ENCODE peak calls at places on chromosome 19, in four cellular contexts. H is ovary, S is IMR-90, D is right lobe of liver. I is an unnamed sample.

GRCh38 chr19:4987286-4987685 is 18.4 kb downstream of the KDM4B start:
- DNase-seq in D (no peak), H (no peak), S (no peak), I (peak; percentile 56)

GRCh38 chr19:10126213-10126639 is 6.5 kb upstream of the EIF3G start:
- DNase-seq in H (no peak), D (no peak), S (no peak), I (no peak)

GRCh38 chr19:4298772-4299550 is 3.2 kb downstream of the TMIGD2 start:
- DNase-seq in S (no peak), H (no peak), D (no peak), I (no peak)

GRCh38 chr19:53549354-53549753 is 11.4 kb downstream of the ZNF331 start:
- DNase-seq in D (no peak), S (peak; percentile 68), H (no peak), I (no peak)

GRCh38 chr19:19280561-19280960 is 7.5 kb upstream of the TM6SF2 start:
- DNase-seq in H (no peak), D (no peak), S (peak; percentile 5), I (no peak)

GRCh38 chr19:39093761-39094160 is 9.6 kb downstream of the ACP7 start:
- DNase-seq in S (peak; percentile 79), H (no peak), D (no peak), I (no peak)

GRCh38 chr19:19746286-19747213 is 13.6 kb upstream of the ZNF14 start:
- DNase-seq in H (no peak), D (no peak), S (no peak), I (peak; percentile 22)

GRCh38 chr19:9936151-9937000 is at the start of gene OLFM2:
- DNase-seq in S (no peak), D (no peak), H (peak; percentile 56), I (peak; percentile 76)

GRCh38 chr19:23526302-23526701 is 131.0 kb upstream of the ZNF91 start:
- DNase-seq in S (no peak), D (no peak), H (no peak), I (no peak)

GRCh38 chr19:756232-756631 is 5.3 kb downstream of the MISP start:
- DNase-seq in D (no peak), S (peak; percentile 49), H (no peak), I (no peak)

GRCh38 chr19:34274827-34275625 is 20.7 kb downstream of the GARRE1 start:
- DNase-seq in S (peak; percentile 96), D (no peak), H (no peak), I (no peak)

GRCh38 chr19:2095338-2095938 is 688 bp downstream of the MOB3A start:
- DNase-seq in H (peak; percentile 28), D (no peak), S (no peak), I (no peak)

GRCh38 chr19:3507371-3508120 is 1.4 kb downstream of the FZR1 start:
- DNase-seq in H (no peak), S (no peak), D (no peak), I (no peak)

GRCh38 chr19:5048091-5048726 is 79.3 kb downstream of the KDM4B start:
- DNase-seq in S (peak; percentile 67), H (peak; percentile 78), D (peak; percentile 77), I (peak; percentile 93)

GRCh38 chr19:37466277-37466797 is 907 bp downstream of the ZNF569 start:
- DNase-seq in S (no peak), H (no peak), D (no peak), I (no peak)

GRCh38 chr19:28984315-28984714 is 228.6 kb downstream of the UQCRFS1 start:
- DNase-seq in D (no peak), S (no peak), H (no peak), I (no peak)

GRCh38 chr19:28213476-28214082 is 999.4 kb downstream of the UQCRFS1 start:
- DNase-seq in S (no peak), D (no peak), H (no peak), I (no peak)

GRCh38 chr19:18789883-18790565 is 1.1 kb downstream of the COMP start:
- DNase-seq in S (no peak), D (no peak), H (no peak), I (peak; percentile 53)

GRCh38 chr19:35908010-35908441 is at the start of gene TYROBP:
- DNase-seq in S (no peak), D (peak; percentile 75), H (no peak), I (peak; percentile 79)

GRCh38 chr19:10230904-10231623 is at the start of gene S1PR2:
- DNase-seq in H (peak; percentile 82), D (peak; percentile 78), S (peak; percentile 75), I (peak; percentile 95)

GRCh38 chr19:2139385-2140192 is 11.8 kb downstream of the AP3D1 start:
- DNase-seq in H (no peak), D (no peak), S (no peak), I (no peak)

GRCh38 chr19:609001-609340 is 19.3 kb downstream of the HCN2 start:
- DNase-seq in S (no peak), D (no peak), H (no peak), I (peak; percentile 87)

GRCh38 chr19:45234089-45234869 is 10.9 kb downstream of the EXOC3L2 start:
- DNase-seq in D (no peak), S (no peak), H (no peak), I (no peak)

GRCh38 chr19:54179921-54180452 is 7.0 kb upstream of the TMC4 start:
- DNase-seq in D (no peak), S (peak; percentile 60), H (no peak), I (no peak)

GRCh38 chr19:14366529-14366928 is 14.7 kb upstream of the ADGRE5 start:
- DNase-seq in D (peak; percentile 70), H (no peak), S (peak; percentile 68), I (peak; percentile 81)

GRCh38 chr19:35342430-35342829 is 5.3 kb upstream of the FFAR1 start:
- DNase-seq in S (no peak), H (no peak), D (peak; percentile 17), I (peak; percentile 11)

DNA sequence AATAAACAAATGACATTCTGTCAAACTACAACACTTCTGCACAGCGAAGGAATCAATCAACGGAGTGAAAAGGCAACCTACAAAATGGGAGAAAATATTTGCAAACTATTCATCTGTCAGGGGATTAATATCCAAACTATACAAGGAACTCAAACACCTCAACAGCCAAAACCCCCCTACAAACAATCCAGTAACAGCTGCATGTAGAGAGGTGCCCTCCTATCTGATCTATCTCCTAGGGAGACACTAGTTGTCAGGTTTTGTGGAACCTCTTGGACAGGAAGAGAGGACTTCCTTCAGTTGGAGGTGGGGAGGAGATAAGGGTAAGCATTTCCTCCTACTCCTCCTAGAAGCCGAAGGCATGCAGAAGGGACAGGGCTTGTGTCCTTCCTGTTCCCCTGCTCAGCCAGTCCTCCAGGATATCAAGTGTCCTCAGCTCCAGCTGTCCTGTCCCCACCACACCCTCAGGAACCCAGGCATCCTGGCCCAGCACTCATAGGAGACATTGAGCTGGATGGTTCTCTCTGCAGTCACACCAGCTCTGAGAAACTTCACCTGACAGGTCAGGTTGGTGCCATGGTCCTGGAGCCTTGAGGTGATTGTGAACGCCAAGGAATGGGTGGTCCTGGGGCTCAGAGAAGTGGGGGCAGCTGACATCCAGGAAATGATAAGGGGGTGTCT is 9.8 kb upstream of the SIGLEC8 start:
- DNase-seq in S (no peak), D (no peak), H (no peak), I (no peak)
- H3K4me1 ChIP-seq in S (no peaks in the 10 kb centered on the region), D (no peaks in the 10 kb centered on the region), H (no peaks in the 10 kb centered on the region), I (no peaks in the 10 kb centered on the region)

DNA sequence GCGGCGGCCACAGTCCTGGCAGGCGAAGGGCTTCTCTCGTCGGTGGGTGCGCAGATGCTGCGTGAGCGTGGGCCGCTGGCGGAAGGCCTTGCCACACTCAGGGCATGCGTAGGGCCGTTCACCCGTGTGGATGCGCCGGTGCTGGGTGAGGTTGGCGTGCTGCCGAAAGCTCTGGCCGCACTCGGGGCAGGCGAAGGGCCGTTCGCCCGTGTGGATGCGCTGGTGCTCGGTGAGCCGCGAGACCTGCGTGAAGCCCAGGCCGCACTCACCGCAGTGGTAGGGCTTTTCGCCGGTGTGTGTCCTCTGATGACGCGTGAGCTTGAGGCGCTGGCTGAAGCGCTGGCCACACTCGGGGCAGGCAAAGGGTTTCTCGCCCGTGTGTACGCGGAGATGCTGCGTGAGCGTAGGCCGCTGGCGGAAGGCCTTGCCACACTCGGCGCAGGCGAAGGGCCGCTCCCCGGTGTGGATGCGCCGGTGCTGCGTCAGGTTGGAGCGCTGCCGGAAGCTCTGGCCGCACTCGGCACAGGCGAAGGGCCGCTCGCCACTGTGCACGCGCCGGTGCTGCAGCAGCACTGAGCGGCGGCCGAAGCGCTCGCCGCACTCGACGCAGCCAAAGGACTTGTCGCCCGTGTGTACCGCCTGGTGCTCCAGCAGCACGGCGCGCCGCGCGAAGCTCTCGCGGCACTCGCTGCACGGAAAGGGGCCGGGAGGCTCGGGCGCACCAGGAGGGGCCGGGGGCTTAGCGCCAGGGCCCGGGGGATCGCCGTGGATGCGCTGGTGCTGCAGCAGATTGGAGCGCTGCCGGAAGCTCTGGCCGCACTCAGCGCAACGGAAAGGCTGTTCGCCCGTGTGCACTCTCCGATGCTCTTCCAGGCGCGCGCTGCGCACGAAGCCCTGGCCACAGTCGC is 4.0 kb upstream of the UBE2M start:
- DNase-seq in S (peak; percentile 39), D (peak; percentile 60), H (peak; percentile 58), I (no peak)
- H3K4me1 ChIP-seq in S (peaks cover 16% of the 10 kb centered on the region), D (no peaks in the 10 kb centered on the region), H (peaks cover 21% of the 10 kb centered on the region), I (peaks cover 10% of the 10 kb centered on the region)

DNA sequence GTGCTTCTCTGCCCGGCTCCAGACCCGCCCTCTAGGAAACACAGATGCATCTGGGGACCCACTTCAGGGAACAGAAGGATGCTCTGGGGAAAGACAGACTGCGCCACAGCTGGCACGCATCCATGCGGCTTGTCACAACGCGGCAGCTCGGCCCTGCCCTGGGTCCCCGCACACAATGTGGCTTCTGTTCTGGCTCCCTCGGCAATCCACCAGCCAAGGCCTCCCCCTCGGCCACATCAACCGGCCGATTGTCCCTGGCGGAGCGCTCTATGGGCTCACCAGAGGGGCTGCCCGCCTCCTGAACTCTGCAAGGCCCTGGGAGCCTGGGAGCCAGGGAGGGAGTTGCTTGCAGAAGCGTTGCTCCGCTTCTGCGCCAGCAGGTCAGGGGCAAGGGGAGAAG is 38.1 kb downstream of the MLLT1 start:
- DNase-seq in S (no peak), H (no peak), D (peak; percentile 54), I (peak; percentile 68)
- H3K4me1 ChIP-seq in S (peaks cover 18% of the 10 kb centered on the region), H (peaks cover 26% of the 10 kb centered on the region), D (no peaks in the 10 kb centered on the region), I (peaks cover 37% of the 10 kb centered on the region)

DNA sequence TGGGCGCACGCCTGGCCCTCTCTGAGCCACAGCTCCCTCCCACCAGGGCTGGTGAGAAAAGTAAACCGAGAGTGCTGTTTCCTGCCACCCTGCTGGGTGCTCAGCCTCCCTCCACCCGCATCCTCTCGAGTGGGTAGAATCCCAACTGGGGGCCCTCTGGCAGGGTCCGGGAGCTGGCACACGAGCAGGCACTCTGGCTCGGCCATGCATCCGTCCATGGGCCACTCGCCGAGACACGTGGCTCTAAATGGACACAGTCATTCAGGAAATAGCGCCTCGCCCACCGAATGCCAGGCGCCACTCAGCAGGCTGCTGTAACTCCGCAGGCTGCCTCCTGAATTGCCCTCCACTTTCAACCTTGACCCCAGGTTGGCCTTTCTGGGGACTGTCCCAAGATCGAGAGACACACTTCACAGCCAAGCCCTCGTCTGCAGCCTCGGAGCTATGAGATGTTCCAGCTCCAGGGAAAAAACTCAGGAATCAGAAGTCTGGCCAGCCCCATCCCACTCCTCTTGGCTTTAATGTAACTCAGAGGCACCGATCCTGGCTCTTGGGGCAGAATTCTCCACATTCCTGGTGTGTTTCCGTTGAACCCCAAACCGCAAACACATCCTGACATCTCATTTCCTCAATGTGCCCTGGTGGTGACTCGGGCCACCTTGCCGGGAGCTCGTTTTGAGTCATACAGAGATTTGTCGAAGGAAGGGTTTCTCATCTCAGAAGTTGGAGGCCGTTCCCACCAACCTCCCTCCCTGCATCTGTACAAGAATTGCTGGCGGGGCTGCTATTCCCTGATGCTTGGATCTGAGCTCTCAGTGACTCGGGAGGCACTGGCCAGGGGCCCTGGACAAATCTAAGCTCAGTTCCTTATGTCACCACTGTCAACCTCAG is 14.1 kb downstream of the KLF2 start:
- DNase-seq in H (no peak), D (no peak), S (peak; percentile 96), I (peak; percentile 54)
- H3K4me1 ChIP-seq in H (peaks cover 5% of the 10 kb centered on the region), D (no peaks in the 10 kb centered on the region), S (peaks cover 21% of the 10 kb centered on the region), I (peaks cover 12% of the 10 kb centered on the region)

GRCh38 chr19:49113762-49114629 is at the start of gene LIN7B:
- DNase-seq in D (no peak), H (peak; percentile 60), S (peak; percentile 54), I (peak; percentile 92)
- H3K4me1 ChIP-seq in D (no peaks in the 10 kb centered on the region), H (peaks cover 16% of the 10 kb centered on the region), S (peaks cover 8% of the 10 kb centered on the region), I (peaks cover 3% of the 10 kb centered on the region)

I was measured in right cardiac atrium.